ENCODE peak calls at places on chromosomes 3 and 15, in ten cellular contexts. T, I, U, L, D, O, P, Y, Q and A are unnamed samples.
A peak's percentile ranks its signal among the peaks of the same experiment; 100 is the strongest.

GRCh38 chr3:100730524-100730923 is 21.2 kb downstream of the TFG start:
- DNase-seq in O (no peak), I (no peak), Y (no peak), Q (no peak), P (no peak), L (no peak), D (no peak), T (no peak), U (no peak), A (no peak)

GRCh38 chr3:133662256-133662773 is 574 bp upstream of the TOPBP1 start:
- DNase-seq in T (no peak), P (no peak), U (peak; percentile 18), D (peak; percentile 11), L (no peak), Y (peak; percentile 1), Q (peak; percentile 9), I (no peak), O (peak; percentile 30), A (no peak)

GRCh38 chr15:77040673-77041072 is 30.2 kb downstream of the TSPAN3 start:
- DNase-seq in L (no peak), P (no peak), D (no peak), T (no peak), Q (no peak), I (no peak), Y (no peak), U (no peak), O (no peak), A (no peak)

GRCh38 chr15:77974098-77974414 is 103.5 kb downstream of the TBC1D2B start:
- DNase-seq in U (no peak), O (peak; percentile 79), Y (no peak), I (no peak), L (peak; percentile 57), T (no peak), Q (peak; percentile 24), P (no peak), D (peak; percentile 77), A (peak; percentile 54)

GRCh38 chr15:76012021-76012551 is at the start of gene NRG4:
- DNase-seq in I (no peak), P (no peak), T (no peak), D (peak; percentile 3), U (no peak), O (no peak), Q (no peak), Y (no peak), L (peak; percentile 28), A (no peak)

GRCh38 chr15:42796955-42797779 is 60.2 kb upstream of the CDAN1 start:
- DNase-seq in P (no peak), I (no peak), Y (no peak), D (peak; percentile 12), U (no peak), L (no peak), T (no peak), O (peak; percentile 12), Q (no peak), A (no peak)

GRCh38 chr3:71356272-71356671 is 227.3 kb downstream of the FOXP1 start:
- DNase-seq in L (no peak), T (no peak), D (no peak), Y (no peak), O (no peak), U (no peak), Q (no peak), I (no peak), P (no peak), A (no peak)

GRCh38 chr3:86653801-86654200 is 337.1 kb downstream of the VGLL3 start:
- DNase-seq in U (no peak), D (no peak), Y (no peak), Q (no peak), T (no peak), L (no peak), P (no peak), O (no peak), I (no peak), A (no peak)